ENCODE peak calls at places on chromosomes 11 and 22, in eight cellular contexts. E, C, O, P, I, B, T and X are unnamed samples.

GRCh38 chr11:19679952-19680823 is 32.4 kb upstream of the NAV2 start:
- DNase-seq in E (peak), C (peak), O (peak), P (peak), I (no peak), B (no peak), T (no peak), X (no peak)

GRCh38 chr11:14422052-14422813 is 63.2 kb upstream of the RRAS2 start:
- DNase-seq in E (peak), C (peak), O (peak), P (peak), I (no peak), B (peak), T (peak), X (no peak)

GRCh38 chr11:3104961-3105790 is 48.0 kb upstream of the CARS1 start:
- DNase-seq in E (no peak), C (no peak), O (no peak), P (no peak), I (no peak), B (no peak), T (no peak), X (no peak)

GRCh38 chr11:25794804-25795203 is 537.1 kb upstream of the ANO3 start:
- DNase-seq in E (no peak), C (no peak), O (no peak), P (no peak), I (no peak), B (no peak), T (no peak), X (no peak)

GRCh38 chr11:102493524-102493923 is 37.0 kb downstream of the MMP7 start:
- DNase-seq in E (no peak), C (no peak), O (no peak), P (no peak), I (no peak), B (no peak), T (peak), X (no peak)

GRCh38 chr11:72712168-72712721 is 38.0 kb upstream of the PDE2A start:
- DNase-seq in E (no peak), C (no peak), O (no peak), P (no peak), I (no peak), B (no peak), T (no peak), X (no peak)

GRCh38 chr11:7965386-7965785 is at the start of gene NLRP10:
- DNase-seq in E (no peak), C (no peak), O (no peak), P (no peak), I (no peak), B (no peak), T (no peak), X (no peak)

GRCh38 chr22:44758354-44758969 is 6.1 kb downstream of the ARHGAP8 start:
- DNase-seq in E (no peak), C (no peak), O (no peak), P (no peak), I (no peak), B (no peak), T (no peak), X (no peak)

GRCh38 chr11:123942413-123942812 is 1.2 kb downstream of the OR6T1 start:
- DNase-seq in E (no peak), C (no peak), O (no peak), P (no peak), I (no peak), B (no peak), T (no peak), X (no peak)

GRCh38 chr11:39741066-39741465 is 1718.4 kb downstream of the LRRC4C start:
- DNase-seq in E (no peak), C (no peak), O (peak), P (no peak), I (no peak), B (no peak), T (no peak), X (no peak)
- TF ChIP-seq MAX in E (no peak), C (no peak), O (no peak), P (no peak), I (no peak), B (no peak), T (no peak), X (no peak)

DNA sequence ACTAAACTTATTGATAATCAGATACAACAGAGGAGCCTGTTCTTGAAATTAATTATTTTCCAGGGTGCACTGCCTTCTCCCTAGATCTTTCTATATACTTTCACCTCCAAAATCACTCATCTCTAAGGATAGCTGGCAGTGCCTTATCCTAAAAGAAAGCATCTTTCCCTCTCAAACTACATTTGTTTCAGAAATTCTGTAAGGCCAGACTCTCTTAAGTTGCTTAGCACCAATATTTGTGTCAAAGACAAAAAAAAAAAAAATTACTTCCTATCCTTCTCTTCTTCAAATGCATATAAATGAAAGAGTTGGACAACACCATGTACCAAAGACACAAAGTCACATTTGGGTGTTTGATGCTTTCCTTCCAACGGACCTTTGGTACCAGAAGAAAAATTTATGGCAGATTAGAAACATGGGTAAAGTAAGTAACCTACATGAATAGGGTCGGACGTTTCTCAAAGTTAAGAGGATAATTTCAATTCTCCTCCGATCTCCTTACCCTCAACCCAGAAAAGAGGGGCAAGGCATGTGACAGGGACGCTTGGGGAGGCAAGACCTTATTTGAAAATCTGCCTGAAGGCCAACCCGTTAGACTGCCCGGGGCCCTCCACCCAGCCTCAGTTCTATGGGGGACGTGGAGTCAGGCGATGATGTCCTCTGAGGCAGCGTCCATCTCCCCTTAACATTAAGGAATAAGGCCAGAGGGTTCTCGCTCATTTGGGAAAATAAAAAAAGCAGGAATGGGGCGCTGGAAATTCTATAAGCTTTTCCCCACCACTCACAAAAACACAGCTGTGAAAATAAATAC is 66.3 kb downstream of the ETS1 start:
- DNase-seq in E (no peak), C (no peak), O (no peak), P (no peak), I (no peak), B (no peak), T (no peak), X (peak)
- TF ChIP-seq POLR2A in E (no peak), C (no peak), O (no peak), P (no peak), I (no peak), B (no peak), T (no peak), X (no peak)

GRCh38 chr11:85249482-85249881 is 377.7 kb downstream of the DLG2 start:
- DNase-seq in E (no peak), C (no peak), O (no peak), P (no peak), I (no peak), B (no peak), T (no peak), X (no peak)
- TF ChIP-seq CTCF in E (no peak), C (no peak), O (no peak), P (no peak), I (no peak), B (no peak), T (no peak), X (no peak)

GRCh38 chr22:29541845-29542244 is 11.7 kb downstream of the THOC5 start:
- DNase-seq in E (no peak), C (no peak), O (no peak), P (no peak), I (no peak), B (no peak), T (no peak), X (peak)

GRCh38 chr22:29536411-29536810 is 17.1 kb downstream of the THOC5 start:
- DNase-seq in E (no peak), C (no peak), O (no peak), P (no peak), I (no peak), B (no peak), T (no peak), X (no peak)

GRCh38 chr22:29539105-29539504 is 14.5 kb downstream of the THOC5 start:
- DNase-seq in E (peak), C (no peak), O (no peak), P (no peak), I (no peak), B (no peak), T (no peak), X (no peak)
- TF ChIP-seq MAX in E (no peak), C (no peak), O (no peak), P (no peak), I (no peak), B (no peak), T (no peak), X (no peak)

GRCh38 chr11:236774-237767 is at the start of gene PSMD13:
- DNase-seq in E (peak), C (peak), O (peak), P (peak), I (no peak), B (peak), T (peak), X (peak)
- TF ChIP-seq POLR2A in E (peak), C (peak), O (peak), P (peak), I (peak), B (peak), T (peak), X (peak)

GRCh38 chr11:96943970-96944369 is 554.2 kb downstream of the JRKL start:
- DNase-seq in E (no peak), C (no peak), O (no peak), P (no peak), I (no peak), B (no peak), T (no peak), X (no peak)

GRCh38 chr11:96942855-96943254 is 553.0 kb downstream of the JRKL start:
- DNase-seq in E (no peak), C (no peak), O (no peak), P (no peak), I (no peak), B (no peak), T (no peak), X (no peak)

GRCh38 chr11:96949464-96949863 is 559.7 kb downstream of the JRKL start:
- DNase-seq in E (no peak), C (no peak), O (no peak), P (no peak), I (no peak), B (no peak), T (no peak), X (no peak)

DNA sequence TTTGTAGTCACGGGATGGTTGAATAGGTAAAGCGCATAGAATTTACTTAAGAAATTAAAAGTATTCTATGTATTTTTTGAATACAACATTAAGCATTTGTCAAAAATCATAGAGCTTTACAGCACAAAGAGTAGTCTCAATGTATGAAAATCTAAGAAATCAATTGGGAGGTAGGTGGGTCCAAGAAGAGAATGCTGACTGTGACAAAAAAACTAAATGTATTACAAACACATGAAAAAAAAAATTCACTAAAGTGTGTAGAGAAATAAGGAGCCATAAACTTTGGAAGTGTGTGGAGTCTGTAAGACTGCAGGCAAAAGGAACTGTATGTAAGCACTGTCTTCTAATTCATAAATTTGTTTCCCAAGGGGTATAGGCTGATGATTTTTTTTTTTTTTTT is 558.3 kb downstream of the JRKL start:
- DNase-seq in E (no peak), C (no peak), O (no peak), P (no peak), I (no peak), B (no peak), T (no peak), X (no peak)
- TF ChIP-seq CTCF in E (no peak), C (no peak), O (no peak), P (no peak), I (no peak), B (no peak), T (no peak), X (no peak)

DNA sequence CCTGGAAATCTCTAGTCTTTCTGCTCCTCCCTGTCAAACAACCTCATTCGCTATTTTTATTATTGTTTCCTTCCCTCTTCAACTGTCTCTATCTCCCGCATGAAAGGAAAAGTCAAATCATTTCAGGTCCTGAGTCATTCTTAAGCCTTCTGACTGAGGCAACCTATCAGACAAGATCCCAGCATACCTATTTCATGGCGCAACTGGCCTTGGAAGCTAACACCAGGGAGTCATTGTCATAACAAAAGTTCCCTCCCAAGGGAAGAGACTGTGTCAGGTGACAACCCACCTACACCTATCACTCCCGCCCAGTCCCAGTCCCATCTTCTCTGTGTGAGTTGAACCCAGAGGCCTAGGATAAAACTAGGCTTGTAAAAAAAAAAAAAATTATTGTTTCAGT is 10.2 kb upstream of the ARHGAP42 start:
- DNase-seq in E (no peak), C (peak), O (peak), P (no peak), I (no peak), B (no peak), T (peak), X (no peak)
- TF ChIP-seq MAX in E (no peak), C (no peak), O (no peak), P (no peak), I (no peak), B (no peak), T (no peak), X (no peak)

DNA sequence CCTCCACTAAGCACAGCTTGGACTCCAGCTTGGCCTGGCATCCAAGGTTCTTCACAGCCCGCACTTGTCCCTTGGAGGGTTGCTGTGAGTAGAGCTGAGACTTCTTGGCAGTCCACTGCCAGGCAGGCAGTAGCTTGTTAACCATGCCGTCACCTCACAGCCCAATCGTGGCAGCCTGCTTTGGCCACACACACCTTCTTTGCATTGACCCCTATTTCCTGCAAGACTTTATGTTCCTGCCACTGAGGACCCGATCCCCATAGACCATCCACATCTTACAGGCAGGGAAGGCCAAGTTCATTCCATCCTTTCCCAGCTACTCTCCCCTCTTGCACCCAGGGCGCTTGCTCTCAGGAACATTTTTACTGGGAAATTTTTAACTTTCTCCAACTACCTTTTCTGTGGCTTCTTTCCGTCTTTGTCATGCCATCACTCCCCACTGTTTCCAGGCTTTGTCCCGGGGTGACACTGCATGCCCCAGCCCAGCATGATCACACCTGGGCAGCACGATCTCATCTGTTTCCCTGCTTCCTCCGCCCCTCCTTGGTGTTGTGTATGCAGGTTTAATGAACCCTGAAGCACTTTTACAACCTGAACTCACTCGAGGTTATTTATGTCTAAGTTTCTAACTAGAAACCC is 2.6 kb upstream of the PYGM start:
- DNase-seq in E (no peak), C (no peak), O (no peak), P (no peak), I (no peak), B (no peak), T (no peak), X (peak)
- TF ChIP-seq POLR2A in E (peak), C (no peak), O (no peak), P (peak), I (peak), B (peak), T (no peak), X (peak)